ENCODE peak calls at places on chromosomes 7 and 10, in seven cellular contexts. E is foreskin fibroblast, Y is B cell, F is Panc1, Q is nephron progenitor cell, B is cardiac fibroblast, R is body of pancreas. A is an unnamed sample.

GRCh38 chr10:19570143-19570542 is 246.1 kb upstream of the PLXDC2 start:
- DNase-seq in R (no peak), Q (no peak), E (no peak), B (no peak), Y (no peak), F (no peak), A (no peak)

GRCh38 chr10:130169136-130169888 is 33.1 kb downstream of the GLRX3 start:
- DNase-seq in R (no peak), B (peak), E (no peak), Q (no peak), F (no peak), Y (no peak), A (no peak)

GRCh38 chr10:6920072-6921019 is 340.3 kb upstream of the PRKCQ start:
- DNase-seq in F (peak), R (peak), Y (peak), E (peak), B (peak), Q (peak), A (peak)

GRCh38 chr10:132521466-132522102 is 16.0 kb upstream of the INPP5A start:
- DNase-seq in Y (peak), F (no peak), B (no peak), E (no peak), Q (no peak), R (no peak), A (no peak)

GRCh38 chr7:46311951-46312350 is 390.9 kb upstream of the IGFBP3 start:
- DNase-seq in Y (no peak), B (no peak), R (no peak), E (no peak), F (no peak), Q (no peak), A (no peak)

GRCh38 chr10:84510121-84510520 is 181.7 kb downstream of the CCSER2 start:
- DNase-seq in F (no peak), Y (no peak), B (peak), R (no peak), Q (no peak), E (peak), A (no peak)

GRCh38 chr7:71682841-71683341 is 550.9 kb downstream of the GALNT17 start:
- DNase-seq in E (no peak), Q (peak), B (no peak), F (no peak), Y (no peak), R (no peak), A (no peak)

GRCh38 chr10:3395041-3395440 is 222.5 kb upstream of the PITRM1 start:
- DNase-seq in B (no peak), Y (no peak), E (no peak), R (no peak), Q (no peak), F (no peak), A (no peak)

GRCh38 chr10:28798428-28798955 is 121.2 kb downstream of the BAMBI start:
- DNase-seq in E (no peak), F (no peak), B (no peak), Q (no peak), Y (no peak), R (no peak), A (no peak)

GRCh38 chr7:30134523-30135270 is at the start of gene MTURN:
- DNase-seq in Q (peak), E (peak), F (no peak), B (peak), Y (peak), R (peak), A (peak)

GRCh38 chr7:94313926-94314325 is 80.8 kb upstream of the COL1A2 start:
- DNase-seq in F (no peak), E (peak), Y (no peak), Q (no peak), B (peak), R (no peak), A (no peak)

GRCh38 chr10:68526634-68527132 is 640 bp downstream of the SLC25A16 start:
- DNase-seq in E (no peak), F (no peak), Y (no peak), R (no peak), B (no peak), Q (no peak), A (no peak)

GRCh38 chr7:114416089-114416990 is 1.7 kb downstream of the FOXP2 start:
- DNase-seq in F (no peak), R (no peak), Y (no peak), B (no peak), E (peak), Q (no peak), A (no peak)

GRCh38 chr7:100089458-100090201 is 861 bp downstream of the COPS6 start:
- DNase-seq in F (no peak), B (peak), Q (no peak), E (peak), R (no peak), Y (no peak), A (no peak)

GRCh38 chr7:96061844-96062243 is 260.1 kb downstream of the SLC25A13 start:
- DNase-seq in B (peak), E (peak), F (no peak), Y (no peak), R (no peak), Q (no peak), A (no peak)

GRCh38 chr7:157423886-157424565 is 87.2 kb downstream of the DNAJB6 start:
- DNase-seq in F (no peak), Y (no peak), E (no peak), Q (no peak), B (no peak), R (no peak), A (no peak)

GRCh38 chr10:81914736-81915510 is 39.9 kb downstream of the NRG3 start:
- DNase-seq in E (no peak), Y (no peak), Q (no peak), R (no peak), F (no peak), B (no peak), A (no peak)

GRCh38 chr7:93985101-93985500 is 19.1 kb downstream of the BET1 start:
- DNase-seq in R (no peak), E (peak), Y (no peak), Q (no peak), B (no peak), F (no peak), A (no peak)

GRCh38 chr10:76543655-76544054 is 1094.0 kb downstream of the KCNMA1 start:
- DNase-seq in F (no peak), Q (no peak), Y (no peak), R (no peak), B (peak), E (peak), A (no peak)

GRCh38 chr7:7934945-7935344 is 33.7 kb upstream of the GLCCI1 start:
- DNase-seq in R (no peak), B (no peak), E (no peak), Y (no peak), F (no peak), Q (no peak), A (no peak)

GRCh38 chr7:39582536-39582935 is 16.3 kb downstream of the YAE1 start:
- DNase-seq in R (no peak), Y (no peak), E (no peak), B (no peak), Q (no peak), F (no peak), A (no peak)

GRCh38 chr7:82957521-82957920 is 205.2 kb downstream of the PCLO start:
- DNase-seq in Y (no peak), F (no peak), Q (no peak), B (no peak), R (no peak), E (no peak), A (no peak)

GRCh38 chr7:99143853-99144672 is at the start of gene SMURF1:
- DNase-seq in F (no peak), R (peak), Y (peak), B (peak), Q (peak), E (peak), A (peak)

GRCh38 chr10:84603971-84604370 is 275.6 kb downstream of the CCSER2 start:
- DNase-seq in Q (no peak), F (no peak), Y (no peak), B (no peak), E (no peak), R (no peak), A (no peak)

GRCh38 chr7:81618400-81619014 is 151.3 kb downstream of the HGF start:
- DNase-seq in B (peak), Q (no peak), F (no peak), Y (no peak), E (peak), R (peak), A (no peak)

GRCh38 chr7:155920068-155920461 is 107.8 kb upstream of the SHH start:
- DNase-seq in B (no peak), F (no peak), E (no peak), Q (no peak), R (no peak), Y (no peak), A (no peak)

GRCh38 chr10:65194131-65194530 is 1672.9 kb downstream of the REEP3 start:
- DNase-seq in Q (no peak), E (no peak), Y (no peak), F (no peak), B (peak), R (no peak), A (no peak)

GRCh38 chr7:150855046-150855445 is 2.7 kb downstream of the AOC1 start:
- DNase-seq in Y (no peak), F (no peak), B (no peak), R (no peak), Q (no peak), E (no peak), A (no peak)

GRCh38 chr7:70627488-70627887 is 504.5 kb upstream of the GALNT17 start:
- DNase-seq in F (no peak), Y (no peak), B (no peak), E (no peak), Q (no peak), R (no peak), A (no peak)

GRCh38 chr7:111364413-111364812 is 197.9 kb downstream of the IMMP2L start:
- DNase-seq in F (no peak), Y (no peak), R (no peak), Q (no peak), B (peak), E (peak), A (no peak)

GRCh38 chr10:5530846-5531557 is 6.2 kb downstream of the CALML3 start:
- DNase-seq in F (no peak), Y (no peak), R (no peak), Q (no peak), B (no peak), E (no peak), A (no peak)

GRCh38 chr7:105799677-105800076 is 76.7 kb downstream of the ATXN7L1 start:
- DNase-seq in E (peak), R (no peak), F (no peak), Q (no peak), B (no peak), Y (no peak), A (no peak)

GRCh38 chr7:66626236-66626957 is 2.3 kb upstream of the KCTD7 start:
- DNase-seq in Y (no peak), R (no peak), E (peak), B (peak), F (no peak), Q (no peak), A (no peak)

GRCh38 chr10:6061056-6061455 is 1.1 kb downstream of the IL2RA start:
- DNase-seq in E (no peak), R (no peak), Q (no peak), F (no peak), B (no peak), Y (no peak), A (no peak)

GRCh38 chr10:7913122-7913872 is 95.0 kb downstream of the TAF3 start:
- DNase-seq in R (no peak), B (no peak), Q (no peak), Y (no peak), F (no peak), E (no peak), A (no peak)

GRCh38 chr10:3008518-3009195 is 58.7 kb upstream of the PFKP start:
- DNase-seq in Y (no peak), E (no peak), R (no peak), B (no peak), Q (no peak), F (no peak), A (no peak)

GRCh38 chr7:42494722-42495121 is 257.7 kb upstream of the GLI3 start:
- DNase-seq in Y (no peak), B (peak), E (peak), R (peak), F (no peak), Q (no peak), A (no peak)

GRCh38 chr10:5946786-5947185 is 30.6 kb downstream of the IL15RA start:
- DNase-seq in F (no peak), B (no peak), E (no peak), Q (no peak), R (no peak), Y (no peak), A (no peak)

GRCh38 chr7:44212018-44212417 is 11.2 kb downstream of the YKT6 start:
- DNase-seq in B (no peak), R (no peak), E (no peak), Q (no peak), F (no peak), Y (no peak), A (no peak)

GRCh38 chr7:44208085-44208484 is 7.3 kb downstream of the YKT6 start:
- DNase-seq in Y (no peak), Q (no peak), F (no peak), E (no peak), R (no peak), B (no peak), A (no peak)

GRCh38 chr7:44212581-44213184 is 11.9 kb downstream of the YKT6 start:
- DNase-seq in Y (no peak), E (no peak), Q (no peak), F (no peak), R (no peak), B (no peak), A (no peak)

GRCh38 chr7:44211126-44211675 is 10.4 kb downstream of the YKT6 start:
- DNase-seq in R (no peak), Q (no peak), B (no peak), F (no peak), E (no peak), Y (no peak), A (no peak)

DNA sequence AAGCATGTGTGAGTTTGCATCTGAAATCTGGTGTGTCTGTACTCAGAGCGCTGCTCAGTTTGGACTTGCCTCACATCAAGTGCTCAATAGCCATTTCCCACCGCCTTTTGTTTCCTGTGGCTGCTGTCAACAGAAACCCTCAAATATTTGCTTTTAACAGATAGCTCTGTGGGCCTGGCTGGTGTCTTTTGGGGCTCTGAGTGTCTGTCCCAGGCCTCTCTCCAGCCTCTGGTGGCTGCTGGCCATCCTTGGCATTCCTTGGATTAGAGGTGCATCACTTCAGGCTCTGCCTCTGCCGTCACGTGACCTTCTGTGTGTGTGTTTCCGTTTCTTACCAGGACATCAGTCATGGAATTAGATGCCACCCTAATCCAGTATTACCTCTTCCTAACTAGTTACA is 9.3 kb downstream of the YKT6 start:
- DNase-seq in B (no peak), Q (no peak), R (no peak), Y (no peak), E (no peak), F (no peak), A (no peak)
- TF ChIP-seq CTCF in B (no peak), Q (no peak), R (no peak), Y (no peak), E (no peak), F (no peak), A (no peak)

GRCh38 chr7:87918740-87919139 is 15.3 kb upstream of the ADAM22 start:
- DNase-seq in B (no peak), Y (no peak), R (no peak), E (no peak), F (no peak), Q (no peak), A (no peak)

GRCh38 chr7:87919875-87920274 is 14.2 kb upstream of the ADAM22 start:
- DNase-seq in B (no peak), F (no peak), R (no peak), Y (no peak), E (no peak), Q (no peak), A (no peak)

DNA sequence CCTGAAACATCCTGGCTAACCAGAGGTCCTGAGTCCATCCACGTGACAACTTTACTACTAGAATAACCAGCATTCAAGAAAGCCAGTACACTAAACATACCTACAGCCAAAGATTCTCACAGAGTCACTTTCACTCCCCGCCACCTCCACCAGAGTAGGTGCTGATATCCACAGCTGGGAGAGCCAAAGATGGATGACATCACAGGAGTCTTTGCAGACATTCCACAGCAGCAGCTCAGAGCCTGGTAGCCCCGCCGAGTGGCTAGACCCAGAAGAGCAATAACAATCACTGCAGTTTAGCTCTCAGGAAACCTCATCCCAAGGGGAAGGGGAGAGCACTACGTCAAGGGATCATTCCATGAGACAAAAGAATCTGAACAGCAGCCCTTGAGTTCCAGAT is 13.5 kb upstream of the ADAM22 start:
- DNase-seq in E (no peak), Q (no peak), B (peak), R (no peak), Y (no peak), F (no peak), A (no peak)
- TF ChIP-seq CTCF in E (no peak), Q (no peak), B (no peak), R (no peak), Y (no peak), F (no peak), A (no peak)

GRCh38 chr7:74709880-74710671 is 52.6 kb downstream of the GTF2I start:
- DNase-seq in Q (no peak), E (no peak), Y (no peak), R (no peak), F (peak), B (no peak), A (no peak)
- TF ChIP-seq CTCF in Q (no peak), E (no peak), Y (peak), R (no peak), F (no peak), B (no peak), A (no peak)

GRCh38 chr10:50310560-50311174 is 59.4 kb upstream of the ASAH2 start:
- DNase-seq in Y (no peak), F (peak), R (peak), B (peak), Q (peak), E (no peak), A (no peak)
- TF ChIP-seq CTCF in Y (peak), F (peak), R (no peak), B (peak), Q (peak), E (no peak), A (peak)

GRCh38 chr7:68187549-68187948 is 1190.9 kb downstream of the TYW1 start:
- DNase-seq in Y (no peak), Q (no peak), E (no peak), B (no peak), F (no peak), R (no peak), A (no peak)

GRCh38 chr7:68186072-68186471 is 1189.4 kb downstream of the TYW1 start:
- DNase-seq in F (no peak), Y (no peak), Q (no peak), R (no peak), B (no peak), E (no peak), A (no peak)

GRCh38 chr7:68185641-68186040 is 1189.0 kb downstream of the TYW1 start:
- DNase-seq in Q (no peak), R (no peak), Y (no peak), F (no peak), E (no peak), B (no peak), A (no peak)
- TF ChIP-seq CTCF in Q (no peak), R (no peak), Y (no peak), F (no peak), E (no peak), B (no peak), A (no peak)

GRCh38 chr10:22222236-22223190 is 4.7 kb upstream of the EBLN1 start:
- DNase-seq in R (no peak), Q (no peak), B (no peak), Y (no peak), F (no peak), E (no peak), A (no peak)

GRCh38 chr10:22217842-22218241 is at the start of gene EBLN1:
- DNase-seq in Q (no peak), Y (no peak), F (no peak), B (no peak), E (no peak), R (no peak), A (no peak)

GRCh38 chr10:22219308-22219707 is 1.5 kb upstream of the EBLN1 start:
- DNase-seq in F (no peak), R (no peak), E (peak), Q (no peak), Y (no peak), B (peak), A (no peak)

DNA sequence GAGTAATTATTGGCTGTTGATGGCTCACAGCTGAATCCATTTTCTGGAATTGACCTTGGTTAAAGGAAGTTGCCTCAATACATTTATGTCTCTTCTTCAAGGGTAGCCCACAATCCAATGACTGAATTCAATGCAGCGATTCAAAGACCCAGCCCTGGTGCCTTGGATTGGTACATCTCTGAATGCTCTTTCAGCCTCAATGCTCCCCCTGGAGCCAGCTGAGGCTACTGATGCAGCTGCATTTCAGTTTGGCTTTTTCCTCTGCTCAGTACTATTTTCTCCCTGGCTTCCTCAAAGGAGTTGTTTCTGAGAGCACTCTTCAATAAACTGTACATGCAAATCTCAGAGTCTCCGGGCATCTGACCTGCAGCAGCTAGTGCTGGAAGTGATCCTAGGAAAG is 633 bp upstream of the EBLN1 start:
- DNase-seq in E (no peak), Q (no peak), F (no peak), B (no peak), R (no peak), Y (no peak), A (no peak)
- TF ChIP-seq CTCF in E (no peak), Q (no peak), F (peak), B (no peak), R (no peak), Y (no peak), A (peak)

GRCh38 chr7:6588566-6588965 is 1.3 kb upstream of the INTS15 start:
- DNase-seq in B (no peak), R (peak), F (no peak), E (no peak), Q (no peak), Y (no peak), A (no peak)

GRCh38 chr7:6589151-6589828 is 531 bp upstream of the INTS15 start:
- DNase-seq in R (no peak), Q (no peak), Y (no peak), B (no peak), E (no peak), F (no peak), A (no peak)

GRCh38 chr7:6590645-6591110 is 857 bp downstream of the INTS15 start:
- DNase-seq in B (no peak), Q (no peak), F (no peak), E (no peak), R (no peak), Y (no peak), A (no peak)

GRCh38 chr7:6589829-6590644 is at the start of gene INTS15:
- DNase-seq in E (peak), R (peak), F (no peak), Y (peak), Q (peak), B (peak), A (peak)
- TF ChIP-seq CTCF in E (no peak), R (peak), F (peak), Y (peak), Q (peak), B (peak), A (peak)

DNA sequence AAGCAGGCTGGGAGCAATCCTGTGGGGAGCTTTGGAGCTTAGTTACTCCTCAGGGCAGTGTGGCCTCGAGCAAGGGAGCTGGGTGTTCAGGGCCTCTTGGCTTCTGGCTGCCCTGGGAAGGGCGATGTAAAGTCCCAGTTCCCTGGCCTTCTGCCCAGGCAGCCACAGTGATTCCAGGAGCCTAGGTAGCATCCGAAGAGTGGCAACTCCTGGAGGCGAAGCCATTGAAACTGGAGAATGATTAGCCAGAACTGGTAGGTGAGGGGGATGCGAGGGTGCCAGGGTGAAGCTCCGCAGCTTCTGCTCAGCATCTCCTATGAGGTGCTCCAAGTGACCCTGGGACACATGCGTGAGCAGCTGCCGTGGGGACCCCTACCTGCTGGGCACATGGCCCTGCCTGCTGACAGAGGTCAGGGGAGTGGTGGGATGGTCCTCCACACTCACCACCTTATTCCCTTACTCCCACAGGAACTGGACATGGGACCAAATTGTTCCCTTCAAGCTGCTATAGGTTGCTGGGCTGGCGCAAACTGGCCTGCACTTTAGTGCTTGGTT is 7.8 kb upstream of the GDF2 start:
- DNase-seq in Y (no peak), B (no peak), F (no peak), Q (no peak), R (no peak), E (no peak), A (no peak)
- TF ChIP-seq CTCF in Y (no peak), B (no peak), F (no peak), Q (no peak), R (no peak), E (no peak), A (no peak)